ENCODE peak calls at places on chromosomes 13 and 19, in six cellular contexts. Q is NCI-H1930, M is kidney tubule cell, I is non-pigmented ciliary epithelial cell, S is posterior cingulate gyrus, K is RPMI7951. O is an unnamed sample.

GRCh38 chr19:44603201-44603945 is 10.0 kb upstream of the IGSF23 start:
- DNase-seq in Q (no peak), M (no peak), I (peak), S (no peak), K (peak), O (no peak)

GRCh38 chr19:47419789-47420188 is 462 bp upstream of the MEIS3 start:
- DNase-seq in Q (no peak), M (no peak), I (no peak), S (no peak), K (no peak), O (no peak)

GRCh38 chr19:3389876-3390361 is 23.5 kb downstream of the NFIC start:
- DNase-seq in Q (no peak), M (no peak), I (no peak), S (no peak), K (no peak), O (no peak)

GRCh38 chr13:93080587-93080986 is 146.0 kb upstream of the GPC6 start:
- DNase-seq in Q (no peak), M (peak), I (peak), S (no peak), K (peak), O (peak)

GRCh38 chr13:99377641-99378040 is 70.4 kb upstream of the GPR183 start:
- DNase-seq in Q (no peak), M (no peak), I (no peak), S (no peak), K (no peak), O (no peak)

GRCh38 chr19:45418812-45419211 is 4.9 kb downstream of the ERCC1 start:
- DNase-seq in Q (no peak), M (no peak), I (no peak), S (no peak), K (no peak), O (no peak)

GRCh38 chr13:87769445-87769844 is 98.3 kb downstream of the SLITRK5 start:
- DNase-seq in Q (no peak), M (no peak), I (no peak), S (no peak), K (no peak), O (no peak)

GRCh38 chr13:24644051-24644450 is 36.2 kb upstream of the ATP12A start:
- DNase-seq in Q (no peak), M (no peak), I (peak), S (no peak), K (no peak), O (no peak)

GRCh38 chr19:10431254-10431942 is 11.1 kb downstream of the PDE4A start:
- DNase-seq in Q (no peak), M (peak), I (no peak), S (no peak), K (peak), O (no peak)

GRCh38 chr19:18519962-18520847 is 1.7 kb downstream of the ELL start:
- DNase-seq in Q (no peak), M (peak), I (no peak), S (no peak), K (peak), O (peak)

GRCh38 chr13:111152836-111153235 is 37.7 kb downstream of the ARHGEF7 start:
- DNase-seq in Q (no peak), M (peak), I (no peak), S (no peak), K (peak), O (no peak)

GRCh38 chr13:32548837-32549236 is 10.2 kb upstream of the N4BP2L2 start:
- DNase-seq in Q (no peak), M (no peak), I (no peak), S (no peak), K (no peak), O (no peak)

O was measured in mammary epithelial cell.